ENCODE peak calls at places on chromosomes 3 and 15, in seven cellular contexts. One of them, this sample, is unnamed.

GRCh38 chr3:77281721-77282120 is 241.8 kb downstream of the ROBO2 start:
- DNase-seq in GM10248: no peak
- DNase-seq in neural crest cell: no peak
- DNase-seq in hepatocyte: no peak
- DNase-seq in tibial artery: no peak
- DNase-seq in WTC11: peak
- DNase-seq in GM23338: peak
- DNase-seq in this sample: no peak

GRCh38 chr3:194870394-194871110 is 184.9 kb downstream of the FAM43A start:
- DNase-seq in GM23338: no peak
- DNase-seq in tibial artery: no peak
- DNase-seq in neural crest cell: no peak
- DNase-seq in GM10248: no peak
- DNase-seq in hepatocyte: peak
- DNase-seq in WTC11: no peak
- DNase-seq in this sample: no peak

GRCh38 chr3:73365756-73366397 is 258.9 kb downstream of the PDZRN3 start:
- DNase-seq in WTC11: no peak
- DNase-seq in GM23338: no peak
- DNase-seq in GM10248: no peak
- DNase-seq in neural crest cell: no peak
- DNase-seq in hepatocyte: peak
- DNase-seq in tibial artery: peak
- DNase-seq in this sample: no peak

GRCh38 chr3:25594007-25594502 is 70.7 kb downstream of the TOP2B start:
- DNase-seq in GM10248: no peak
- DNase-seq in WTC11: no peak
- DNase-seq in tibial artery: no peak
- DNase-seq in neural crest cell: no peak
- DNase-seq in hepatocyte: peak
- DNase-seq in GM23338: peak
- DNase-seq in this sample: peak

GRCh38 chr3:158672293-158673176 is at the start of gene LXN:
- DNase-seq in GM10248: peak
- DNase-seq in neural crest cell: peak
- DNase-seq in GM23338: peak
- DNase-seq in tibial artery: peak
- DNase-seq in WTC11: peak
- DNase-seq in hepatocyte: peak
- DNase-seq in this sample: peak

GRCh38 chr3:72231439-72232196 is 446.7 kb upstream of the PROK2 start:
- DNase-seq in hepatocyte: no peak
- DNase-seq in GM23338: no peak
- DNase-seq in WTC11: no peak
- DNase-seq in neural crest cell: no peak
- DNase-seq in GM10248: no peak
- DNase-seq in tibial artery: no peak
- DNase-seq in this sample: no peak

GRCh38 chr3:184350618-184351017 is 10.8 kb downstream of the CLCN2 start:
- DNase-seq in tibial artery: no peak
- DNase-seq in hepatocyte: no peak
- DNase-seq in WTC11: no peak
- DNase-seq in GM23338: no peak
- DNase-seq in neural crest cell: no peak
- DNase-seq in GM10248: no peak
- DNase-seq in this sample: no peak

GRCh38 chr15:83871808-83872559 is 218.1 kb downstream of the ADAMTSL3 start:
- DNase-seq in neural crest cell: no peak
- DNase-seq in WTC11: no peak
- DNase-seq in tibial artery: no peak
- DNase-seq in hepatocyte: peak
- DNase-seq in GM23338: no peak
- DNase-seq in GM10248: peak
- DNase-seq in this sample: no peak

GRCh38 chr3:114380233-114380645 is 86.4 kb downstream of the TIGIT start:
- DNase-seq in WTC11: no peak
- DNase-seq in neural crest cell: peak
- DNase-seq in tibial artery: peak
- DNase-seq in hepatocyte: peak
- DNase-seq in GM10248: no peak
- DNase-seq in GM23338: no peak
- DNase-seq in this sample: no peak

GRCh38 chr3:127798716-127799115 is 23.6 kb downstream of the MGLL start:
- DNase-seq in GM10248: no peak
- DNase-seq in neural crest cell: no peak
- DNase-seq in WTC11: no peak
- DNase-seq in hepatocyte: no peak
- DNase-seq in GM23338: no peak
- DNase-seq in tibial artery: no peak
- DNase-seq in this sample: no peak

GRCh38 chr3:33636125-33636855 is 81.8 kb downstream of the CLASP2 start:
- DNase-seq in hepatocyte: peak
- DNase-seq in neural crest cell: no peak
- DNase-seq in GM10248: peak
- DNase-seq in WTC11: no peak
- DNase-seq in tibial artery: no peak
- DNase-seq in GM23338: peak
- DNase-seq in this sample: peak

GRCh38 chr3:33915796-33916589 is 117.6 kb downstream of the PDCD6IP start:
- DNase-seq in neural crest cell: no peak
- DNase-seq in GM23338: peak
- DNase-seq in WTC11: peak
- DNase-seq in GM10248: peak
- DNase-seq in tibial artery: no peak
- DNase-seq in hepatocyte: no peak
- DNase-seq in this sample: no peak

GRCh38 chr15:52255935-52256334 is 39.7 kb downstream of the MYO5C start:
- DNase-seq in GM10248: no peak
- DNase-seq in hepatocyte: no peak
- DNase-seq in WTC11: no peak
- DNase-seq in GM23338: no peak
- DNase-seq in neural crest cell: no peak
- DNase-seq in tibial artery: no peak
- DNase-seq in this sample: no peak

GRCh38 chr15:52255008-52255407 is 40.6 kb downstream of the MYO5C start:
- DNase-seq in GM23338: no peak
- DNase-seq in hepatocyte: no peak
- DNase-seq in WTC11: no peak
- DNase-seq in tibial artery: no peak
- DNase-seq in GM10248: no peak
- DNase-seq in neural crest cell: no peak
- DNase-seq in this sample: no peak

GRCh38 chr15:52252781-52253180 is 42.8 kb downstream of the MYO5C start:
- DNase-seq in tibial artery: no peak
- DNase-seq in hepatocyte: peak
- DNase-seq in GM23338: no peak
- DNase-seq in GM10248: no peak
- DNase-seq in WTC11: no peak
- DNase-seq in neural crest cell: no peak
- DNase-seq in this sample: peak

GRCh38 chr15:52256366-52256765 is 39.2 kb downstream of the MYO5C start:
- DNase-seq in GM10248: peak
- DNase-seq in hepatocyte: peak
- DNase-seq in GM23338: peak
- DNase-seq in WTC11: peak
- DNase-seq in tibial artery: peak
- DNase-seq in neural crest cell: peak
- DNase-seq in this sample: peak

DNA sequence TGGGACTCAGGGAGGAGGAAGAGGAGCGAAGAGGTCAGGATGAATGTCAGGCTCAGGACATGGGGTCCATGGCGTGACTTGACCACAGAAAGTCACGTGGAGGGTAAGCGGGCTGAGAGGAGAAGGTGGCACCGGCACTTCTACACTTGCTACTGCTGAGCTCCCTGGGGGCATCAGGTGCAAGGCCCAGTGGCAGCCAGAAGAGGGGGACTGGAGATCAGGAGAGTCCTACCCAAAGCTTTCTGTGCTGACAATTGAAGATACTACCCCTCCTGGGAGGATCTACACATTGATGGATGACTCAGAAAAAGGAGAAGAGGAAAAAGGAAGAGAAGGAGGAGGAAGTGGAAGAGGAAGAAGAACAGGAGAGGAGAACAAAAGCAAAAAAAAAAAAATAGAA is 41.3 kb downstream of the MYO5C start:
- DNase-seq in tibial artery: no peak
- DNase-seq in GM23338: peak
- DNase-seq in hepatocyte: no peak
- DNase-seq in neural crest cell: no peak
- DNase-seq in GM10248: no peak
- DNase-seq in WTC11: no peak
- DNase-seq in this sample: no peak
- TF ChIP-seq CTCF in tibial artery: no peak
- TF ChIP-seq CTCF in GM23338: peak
- TF ChIP-seq CTCF in hepatocyte: no peak
- TF ChIP-seq CTCF in neural crest cell: no peak
- TF ChIP-seq CTCF in GM10248: peak
- TF ChIP-seq CTCF in WTC11: no peak
- TF ChIP-seq CTCF in this sample: no peak

GRCh38 chr15:73710321-73710720 is 26.1 kb downstream of the CD276 start:
- DNase-seq in GM23338: no peak
- DNase-seq in tibial artery: no peak
- DNase-seq in hepatocyte: no peak
- DNase-seq in WTC11: no peak
- DNase-seq in neural crest cell: no peak
- DNase-seq in GM10248: no peak
- DNase-seq in this sample: no peak

GRCh38 chr15:73711526-73711925 is 27.3 kb downstream of the CD276 start:
- DNase-seq in GM23338: no peak
- DNase-seq in hepatocyte: no peak
- DNase-seq in neural crest cell: no peak
- DNase-seq in GM10248: no peak
- DNase-seq in WTC11: no peak
- DNase-seq in tibial artery: no peak
- DNase-seq in this sample: no peak

GRCh38 chr15:73709671-73710070 is 25.5 kb downstream of the CD276 start:
- DNase-seq in GM10248: no peak
- DNase-seq in tibial artery: no peak
- DNase-seq in GM23338: no peak
- DNase-seq in WTC11: no peak
- DNase-seq in neural crest cell: no peak
- DNase-seq in hepatocyte: no peak
- DNase-seq in this sample: no peak

GRCh38 chr15:73714695-73715301 is 30.6 kb downstream of the CD276 start:
- DNase-seq in GM23338: no peak
- DNase-seq in tibial artery: no peak
- DNase-seq in GM10248: no peak
- DNase-seq in hepatocyte: no peak
- DNase-seq in WTC11: no peak
- DNase-seq in neural crest cell: no peak
- DNase-seq in this sample: no peak

DNA sequence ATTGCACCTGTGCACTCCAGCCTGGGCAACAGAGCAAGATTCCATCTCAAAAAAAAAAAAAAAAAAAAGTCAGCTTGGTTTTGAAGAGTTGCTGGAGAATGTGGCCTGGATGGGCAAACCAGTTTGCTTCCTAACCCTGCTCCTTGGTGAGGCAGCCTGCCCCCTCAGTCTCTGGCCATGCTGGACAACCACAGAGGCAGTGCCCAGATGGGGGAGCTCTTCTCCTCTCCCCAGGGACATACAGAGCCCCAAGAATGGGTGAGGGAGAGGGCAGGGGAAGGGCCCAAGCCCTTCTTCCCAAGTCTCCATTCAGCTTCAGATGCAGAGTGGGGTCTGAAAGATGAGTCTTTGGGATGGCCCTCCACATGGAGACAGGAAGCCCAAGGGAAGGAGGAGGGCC is 27.9 kb downstream of the CD276 start:
- DNase-seq in neural crest cell: no peak
- DNase-seq in WTC11: peak
- DNase-seq in tibial artery: no peak
- DNase-seq in GM23338: peak
- DNase-seq in GM10248: no peak
- DNase-seq in hepatocyte: no peak
- DNase-seq in this sample: no peak
- TF ChIP-seq CTCF in neural crest cell: no peak
- TF ChIP-seq CTCF in WTC11: no peak
- TF ChIP-seq CTCF in tibial artery: no peak
- TF ChIP-seq CTCF in GM23338: peak
- TF ChIP-seq CTCF in GM10248: no peak
- TF ChIP-seq CTCF in hepatocyte: no peak
- TF ChIP-seq CTCF in this sample: no peak

DNA sequence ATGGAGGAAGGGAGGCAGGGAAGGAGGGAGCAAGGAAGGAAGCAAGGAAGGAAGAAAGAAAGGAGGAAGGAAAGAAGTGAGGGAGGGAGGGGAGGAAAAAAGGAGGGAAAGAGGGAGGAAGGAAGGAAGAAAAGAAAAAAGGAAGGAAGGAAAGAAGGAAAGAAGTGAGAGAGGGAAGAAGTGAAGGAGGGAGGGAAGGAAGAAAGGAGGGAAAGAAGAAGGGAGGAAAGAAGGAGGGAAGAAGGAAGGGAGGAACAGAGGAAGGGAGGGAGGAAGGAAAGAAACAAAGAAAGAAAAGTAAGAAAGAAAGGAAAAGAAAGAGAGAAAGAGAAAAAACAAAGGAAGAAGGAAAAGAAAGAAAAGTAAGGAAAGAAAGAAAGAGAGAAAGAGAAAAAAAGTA is 183.0 kb upstream of the SLC24A5 start:
- DNase-seq in WTC11: no peak
- DNase-seq in GM10248: no peak
- DNase-seq in hepatocyte: no peak
- DNase-seq in tibial artery: no peak
- DNase-seq in GM23338: no peak
- DNase-seq in neural crest cell: no peak
- DNase-seq in this sample: no peak
- TF ChIP-seq CTCF in WTC11: no peak
- TF ChIP-seq CTCF in GM10248: no peak
- TF ChIP-seq CTCF in hepatocyte: no peak
- TF ChIP-seq CTCF in tibial artery: no peak
- TF ChIP-seq CTCF in GM23338: no peak
- TF ChIP-seq CTCF in neural crest cell: no peak
- TF ChIP-seq CTCF in this sample: no peak

GRCh38 chr15:34436956-34437442 is 609 bp downstream of the GOLGA8A start:
- DNase-seq in GM10248: peak
- DNase-seq in hepatocyte: peak
- DNase-seq in neural crest cell: peak
- DNase-seq in tibial artery: no peak
- DNase-seq in WTC11: peak
- DNase-seq in GM23338: peak
- DNase-seq in this sample: no peak
- TF ChIP-seq CTCF in GM10248: peak
- TF ChIP-seq CTCF in hepatocyte: no peak
- TF ChIP-seq CTCF in neural crest cell: no peak
- TF ChIP-seq CTCF in tibial artery: no peak
- TF ChIP-seq CTCF in WTC11: no peak
- TF ChIP-seq CTCF in GM23338: peak
- TF ChIP-seq CTCF in this sample: no peak

GRCh38 chr3:118863731-118864322 is 170.8 kb downstream of the IGSF11 start:
- DNase-seq in tibial artery: no peak
- DNase-seq in hepatocyte: no peak
- DNase-seq in GM23338: peak
- DNase-seq in neural crest cell: no peak
- DNase-seq in WTC11: peak
- DNase-seq in GM10248: no peak
- DNase-seq in this sample: no peak
- TF ChIP-seq CTCF in tibial artery: no peak
- TF ChIP-seq CTCF in hepatocyte: no peak
- TF ChIP-seq CTCF in GM23338: peak
- TF ChIP-seq CTCF in neural crest cell: peak
- TF ChIP-seq CTCF in WTC11: peak
- TF ChIP-seq CTCF in GM10248: peak
- TF ChIP-seq CTCF in this sample: peak